ENCODE peak calls at places on chromosomes 6 and 20, in four cellular contexts. One of them, this sample, is unnamed.

GRCh38 chr6:43708857-43709653 is 21.5 kb upstream of the MRPS18A start:
- DNase-seq in HepG2: no peak
- DNase-seq in SK-N-SH: no peak
- DNase-seq in GM12878: no peak
- DNase-seq in this sample: no peak

GRCh38 chr20:24693466-24694156 is 224.2 kb downstream of the SYNDIG1 start:
- DNase-seq in HepG2: no peak
- DNase-seq in SK-N-SH: peak; percentile 8
- DNase-seq in GM12878: no peak
- DNase-seq in this sample: no peak

GRCh38 chr6:111642463-111643158 is 36.9 kb upstream of the TRAF3IP2 start:
- DNase-seq in HepG2: peak; percentile 80
- DNase-seq in SK-N-SH: peak; percentile 66
- DNase-seq in GM12878: peak; percentile 21
- DNase-seq in this sample: peak; percentile 58

GRCh38 chr20:56783826-56784225 is 154.7 kb downstream of the TFAP2C start:
- DNase-seq in HepG2: no peak
- DNase-seq in SK-N-SH: no peak
- DNase-seq in GM12878: no peak
- DNase-seq in this sample: no peak

GRCh38 chr6:136226027-136226673 is 24.0 kb downstream of the MTFR2 start:
- DNase-seq in HepG2: peak; percentile 59
- DNase-seq in SK-N-SH: peak; percentile 69
- DNase-seq in GM12878: no peak
- DNase-seq in this sample: peak; percentile 83

GRCh38 chr20:50322703-50323131 is 132.1 kb downstream of the CEBPB start:
- DNase-seq in HepG2: no peak
- DNase-seq in SK-N-SH: no peak
- DNase-seq in GM12878: no peak
- DNase-seq in this sample: no peak

GRCh38 chr20:51563597-51564332 is 21.2 kb upstream of the NFATC2 start:
- DNase-seq in HepG2: peak; percentile 68
- DNase-seq in SK-N-SH: peak; percentile 58
- DNase-seq in GM12878: no peak
- DNase-seq in this sample: peak; percentile 85

GRCh38 chr6:33160728-33161323 is 31.4 kb downstream of the COL11A2 start:
- DNase-seq in HepG2: no peak
- DNase-seq in SK-N-SH: peak; percentile 21
- DNase-seq in GM12878: no peak
- DNase-seq in this sample: no peak

GRCh38 chr6:39892490-39893129 is 41.7 kb downstream of the MOCS1 start:
- DNase-seq in HepG2: peak; percentile 50
- DNase-seq in SK-N-SH: peak; percentile 85
- DNase-seq in GM12878: peak; percentile 2
- DNase-seq in this sample: peak; percentile 56

GRCh38 chr6:129292836-129293235 is 409.9 kb downstream of the LAMA2 start:
- DNase-seq in HepG2: no peak
- DNase-seq in SK-N-SH: no peak
- DNase-seq in GM12878: no peak
- DNase-seq in this sample: no peak

GRCh38 chr6:11711644-11711993 is 67.0 kb downstream of the ADTRP start:
- DNase-seq in HepG2: no peak
- DNase-seq in SK-N-SH: no peak
- DNase-seq in GM12878: peak; percentile 67
- DNase-seq in this sample: no peak

GRCh38 chr6:11174245-11174616 is 58.2 kb downstream of the NEDD9 start:
- DNase-seq in HepG2: no peak
- DNase-seq in SK-N-SH: no peak
- DNase-seq in GM12878: no peak
- DNase-seq in this sample: no peak

GRCh38 chr6:113859349-113860164 is 2.4 kb downstream of the MARCKS start:
- DNase-seq in HepG2: no peak
- DNase-seq in SK-N-SH: peak; percentile 70
- DNase-seq in GM12878: no peak
- DNase-seq in this sample: no peak

GRCh38 chr6:158752613-158753012 is 66.6 kb downstream of the EZR start:
- DNase-seq in HepG2: no peak
- DNase-seq in SK-N-SH: peak; percentile 87
- DNase-seq in GM12878: no peak
- DNase-seq in this sample: no peak

GRCh38 chr20:59297641-59298040 is 2.8 kb upstream of the EDN3 start:
- DNase-seq in HepG2: no peak
- DNase-seq in SK-N-SH: no peak
- DNase-seq in GM12878: no peak
- DNase-seq in this sample: no peak

GRCh38 chr20:60365063-60365640 is 406.9 kb downstream of the CDH26 start:
- DNase-seq in HepG2: no peak
- DNase-seq in SK-N-SH: peak; percentile 54
- DNase-seq in GM12878: no peak
- DNase-seq in this sample: no peak

GRCh38 chr6:122719176-122719575 is 60.3 kb upstream of the FABP7 start:
- DNase-seq in HepG2: no peak
- DNase-seq in SK-N-SH: no peak
- DNase-seq in GM12878: no peak
- DNase-seq in this sample: no peak

GRCh38 chr20:17767624-17768023 is 67.9 kb downstream of the BANF2 start:
- DNase-seq in HepG2: no peak
- DNase-seq in SK-N-SH: no peak
- DNase-seq in GM12878: no peak
- DNase-seq in this sample: no peak

GRCh38 chr6:26457407-26457795 is 354 bp upstream of the BTN2A1 start:
- DNase-seq in HepG2: no peak
- DNase-seq in SK-N-SH: peak; percentile 51
- DNase-seq in GM12878: no peak
- DNase-seq in this sample: peak; percentile 50

GRCh38 chr20:25310921-25311728 is 63.2 kb downstream of the PYGB start:
- DNase-seq in HepG2: peak; percentile 55
- DNase-seq in SK-N-SH: no peak
- DNase-seq in GM12878: no peak
- DNase-seq in this sample: no peak

GRCh38 chr6:49676671-49677281 is 36.6 kb downstream of the CRISP2 start:
- DNase-seq in HepG2: no peak
- DNase-seq in SK-N-SH: no peak
- DNase-seq in GM12878: no peak
- DNase-seq in this sample: no peak

GRCh38 chr6:163036251-163036650 is 308.5 kb downstream of the PACRG start:
- DNase-seq in HepG2: no peak
- DNase-seq in SK-N-SH: no peak
- DNase-seq in GM12878: no peak
- DNase-seq in this sample: no peak

GRCh38 chr6:20868397-20869185 is 334.3 kb downstream of the CDKAL1 start:
- DNase-seq in HepG2: no peak
- DNase-seq in SK-N-SH: peak; percentile 24
- DNase-seq in GM12878: no peak
- DNase-seq in this sample: no peak

GRCh38 chr20:31894980-31895675 is 24.7 kb downstream of the TTLL9 start:
- DNase-seq in HepG2: peak; percentile 73
- DNase-seq in SK-N-SH: no peak
- DNase-seq in GM12878: peak; percentile 75
- DNase-seq in this sample: no peak

GRCh38 chr6:166623318-166623717 is 3.7 kb downstream of the RPS6KA2 start:
- DNase-seq in HepG2: no peak
- DNase-seq in SK-N-SH: no peak
- DNase-seq in GM12878: no peak
- DNase-seq in this sample: no peak
- TF ChIP-seq FOXM1 in HepG2: no peak
- TF ChIP-seq FOXM1 in SK-N-SH: no peak
- TF ChIP-seq FOXM1 in GM12878: no peak
- TF ChIP-seq FOXM1 in this sample: no peak

DNA sequence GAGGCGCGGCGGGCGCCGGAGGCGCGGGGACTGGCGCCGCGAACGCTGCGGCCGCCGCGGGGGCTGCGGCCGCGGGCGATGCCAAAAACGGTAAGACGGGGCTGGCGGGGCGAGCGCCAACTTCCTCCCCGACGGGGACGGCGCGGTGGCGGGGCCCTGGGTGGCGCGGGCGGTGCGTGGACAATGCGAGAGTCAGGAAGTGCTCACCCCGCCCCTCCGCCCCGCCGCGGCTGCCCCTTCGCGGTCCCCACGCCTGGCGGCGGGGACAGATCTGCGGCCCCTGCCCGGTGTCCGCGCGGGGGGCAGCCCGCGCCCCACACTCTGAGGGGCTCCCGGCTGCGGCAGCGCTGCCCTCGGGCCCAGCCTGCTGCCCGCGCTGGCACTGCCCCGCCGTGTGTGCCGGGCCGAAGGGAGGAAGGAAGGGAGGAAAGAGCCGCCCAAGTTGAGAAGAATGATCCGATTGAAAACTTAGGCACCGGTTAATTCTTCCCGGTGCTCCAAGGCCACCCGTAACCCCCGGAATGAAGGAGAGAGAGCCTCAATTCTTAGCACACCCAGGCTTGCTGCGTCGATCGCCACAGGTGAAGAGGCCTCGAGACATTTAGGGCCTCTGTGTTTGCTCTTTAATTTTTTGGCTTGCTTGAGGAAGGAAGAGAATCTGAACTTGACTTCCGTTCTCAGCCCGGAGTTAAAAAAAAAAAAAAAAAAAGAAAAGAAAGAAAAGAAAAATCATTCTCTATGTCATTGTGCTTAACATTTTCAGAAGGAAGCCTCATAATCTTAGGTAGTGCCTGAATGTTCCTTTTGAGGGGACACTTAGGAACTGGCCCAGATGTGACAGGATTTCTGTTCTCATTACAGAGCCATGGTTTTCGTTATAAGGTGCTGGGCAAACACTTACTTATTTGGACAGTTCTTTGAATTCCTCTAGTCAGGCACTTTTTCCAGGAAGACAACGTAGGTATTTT is 982 bp downstream of the HECA start:
- DNase-seq in HepG2: no peak
- DNase-seq in SK-N-SH: peak; percentile 73
- DNase-seq in GM12878: no peak
- DNase-seq in this sample: peak; percentile 41
- TF ChIP-seq SIN3A in HepG2: no peak
- TF ChIP-seq SIN3A in SK-N-SH: no peak
- TF ChIP-seq SIN3A in GM12878: no peak
- TF ChIP-seq SIN3A in this sample: no peak

GRCh38 chr6:2943564-2943955 is 27.8 kb downstream of the SERPINB6 start:
- DNase-seq in HepG2: no peak
- DNase-seq in SK-N-SH: no peak
- DNase-seq in GM12878: no peak
- DNase-seq in this sample: no peak

GRCh38 chr6:2945069-2945452 is 26.3 kb downstream of the SERPINB6 start:
- DNase-seq in HepG2: no peak
- DNase-seq in SK-N-SH: no peak
- DNase-seq in GM12878: no peak
- DNase-seq in this sample: no peak

GRCh38 chr6:2940851-2941250 is 30.5 kb downstream of the SERPINB6 start:
- DNase-seq in HepG2: no peak
- DNase-seq in SK-N-SH: no peak
- DNase-seq in GM12878: no peak
- DNase-seq in this sample: no peak

GRCh38 chr6:2944405-2945068 is 26.8 kb downstream of the SERPINB6 start:
- DNase-seq in HepG2: no peak
- DNase-seq in SK-N-SH: no peak
- DNase-seq in GM12878: no peak
- DNase-seq in this sample: no peak

GRCh38 chr6:2942916-2943563 is 28.3 kb downstream of the SERPINB6 start:
- DNase-seq in HepG2: no peak
- DNase-seq in SK-N-SH: no peak
- DNase-seq in GM12878: no peak
- DNase-seq in this sample: no peak
- TF ChIP-seq FOXM1 in HepG2: no peak
- TF ChIP-seq FOXM1 in SK-N-SH: no peak
- TF ChIP-seq FOXM1 in GM12878: no peak
- TF ChIP-seq FOXM1 in this sample: no peak

DNA sequence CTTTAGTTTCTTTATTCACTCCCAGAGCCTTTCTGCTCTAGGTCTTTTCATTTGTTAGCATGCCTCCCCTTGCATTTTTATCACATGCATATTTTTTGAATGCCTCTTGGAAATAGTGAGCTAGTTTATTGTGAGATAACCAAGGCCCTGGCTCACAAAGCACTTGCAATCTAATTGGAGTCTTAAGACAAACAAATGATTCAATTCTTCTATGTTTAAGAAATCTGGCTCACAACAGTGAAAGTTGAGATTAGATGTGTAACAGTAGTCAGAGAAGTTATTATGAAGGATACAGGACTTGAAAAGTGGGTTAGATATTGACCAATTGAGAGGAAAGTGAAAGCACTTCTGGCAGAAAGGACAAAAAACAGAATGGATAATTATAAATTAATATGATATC is 173.3 kb downstream of the MOXD1 start:
- DNase-seq in HepG2: no peak
- DNase-seq in SK-N-SH: no peak
- DNase-seq in GM12878: no peak
- DNase-seq in this sample: no peak
- TF ChIP-seq SIN3A in HepG2: no peak
- TF ChIP-seq SIN3A in SK-N-SH: no peak
- TF ChIP-seq SIN3A in GM12878: no peak
- TF ChIP-seq SIN3A in this sample: no peak

DNA sequence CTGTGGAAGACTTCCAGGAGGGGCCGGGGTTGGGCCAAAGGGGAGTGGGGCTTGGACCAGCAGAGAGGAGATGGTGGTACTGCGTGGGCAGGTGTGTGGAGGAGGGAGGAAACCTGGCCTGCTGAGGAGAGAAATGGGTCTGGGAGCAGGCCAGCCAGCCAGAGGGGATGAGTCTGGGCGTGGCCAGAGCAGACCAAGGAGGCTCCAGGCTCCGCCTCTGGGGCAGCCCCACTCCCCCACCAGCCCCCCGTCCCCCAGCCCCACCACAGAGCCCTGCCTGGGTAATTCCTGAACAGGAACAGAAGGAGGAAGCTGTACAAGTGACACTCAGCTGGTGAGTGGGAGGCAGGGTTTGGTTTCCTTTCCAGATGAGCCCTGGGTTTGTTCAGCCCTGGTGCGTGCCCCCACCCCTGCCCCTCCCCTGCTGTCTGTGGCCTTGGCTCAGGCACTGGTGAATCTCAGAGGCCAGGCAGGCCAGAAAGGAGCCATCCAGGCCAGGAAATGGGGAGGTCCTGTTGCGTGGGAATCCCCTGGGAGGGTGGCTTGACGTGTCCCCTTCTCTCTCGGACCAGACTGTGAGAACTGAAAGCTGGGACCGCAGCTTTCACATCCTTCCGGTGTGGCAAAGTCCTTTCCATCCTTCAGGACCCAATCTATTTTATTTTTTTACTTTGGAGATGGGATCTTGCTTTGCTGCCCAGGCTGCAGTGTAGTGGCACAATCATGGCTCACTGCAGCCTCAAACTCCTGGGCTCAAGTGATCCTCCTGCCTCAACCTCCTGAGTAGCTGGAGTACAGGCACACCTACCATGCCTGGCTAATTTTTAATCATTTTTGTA is 9.4 kb upstream of the SRC start:
- DNase-seq in HepG2: no peak
- DNase-seq in SK-N-SH: peak; percentile 79
- DNase-seq in GM12878: peak; percentile 94
- DNase-seq in this sample: peak; percentile 70
- TF ChIP-seq FOXM1 in HepG2: no peak
- TF ChIP-seq FOXM1 in SK-N-SH: no peak
- TF ChIP-seq FOXM1 in GM12878: peak; percentile 80
- TF ChIP-seq FOXM1 in this sample: no peak